ENCODE peak calls at places on chromosomes 11 and 22, in seven cellular contexts. One of them, this sample, is unnamed.

GRCh38 chr11:48074425-48075181 is 94.2 kb downstream of the PTPRJ start:
- DNase-seq in T-helper 1 cell: no peak
- DNase-seq in HTR-8/SVneo: no peak
- DNase-seq in left colon: no peak
- DNase-seq in H54: no peak
- DNase-seq in Right ventricle myocardium superior: no peak
- DNase-seq in activated CD4-positive, alpha-beta T cell treated with anti-CD3 and anti-CD28 coated beads, Interleukin-2, amount 10 ng/mL, durations not matched to agents 7 days and 5 days: no peak
- DNase-seq in this sample: no peak

GRCh38 chr11:6925636-6926207 is 504 bp upstream of the ZNF215 start:
- DNase-seq in HTR-8/SVneo: no peak
- DNase-seq in Right ventricle myocardium superior: no peak
- DNase-seq in H54: no peak
- DNase-seq in T-helper 1 cell: no peak
- DNase-seq in activated CD4-positive, alpha-beta T cell treated with anti-CD3 and anti-CD28 coated beads, Interleukin-2, amount 10 ng/mL, durations not matched to agents 7 days and 5 days: no peak
- DNase-seq in left colon: no peak
- DNase-seq in this sample: no peak

GRCh38 chr11:63937713-63938480 is 905 bp upstream of the NAA40 start:
- DNase-seq in left colon: peak; percentile 46
- DNase-seq in activated CD4-positive, alpha-beta T cell treated with anti-CD3 and anti-CD28 coated beads, Interleukin-2, amount 10 ng/mL, durations not matched to agents 7 days and 5 days: no peak
- DNase-seq in HTR-8/SVneo: peak; percentile 45
- DNase-seq in Right ventricle myocardium superior: no peak
- DNase-seq in T-helper 1 cell: no peak
- DNase-seq in H54: peak; percentile 51
- DNase-seq in this sample: no peak

GRCh38 chr11:73221996-73222395 is 3.9 kb downstream of the P2RY2 start:
- DNase-seq in T-helper 1 cell: no peak
- DNase-seq in Right ventricle myocardium superior: no peak
- DNase-seq in H54: no peak
- DNase-seq in activated CD4-positive, alpha-beta T cell treated with anti-CD3 and anti-CD28 coated beads, Interleukin-2, amount 10 ng/mL, durations not matched to agents 7 days and 5 days: no peak
- DNase-seq in HTR-8/SVneo: no peak
- DNase-seq in left colon: no peak
- DNase-seq in this sample: no peak

GRCh38 chr11:69934861-69935494 is 115.8 kb upstream of the FGF3 start:
- DNase-seq in Right ventricle myocardium superior: peak; percentile 23
- DNase-seq in T-helper 1 cell: no peak
- DNase-seq in HTR-8/SVneo: no peak
- DNase-seq in activated CD4-positive, alpha-beta T cell treated with anti-CD3 and anti-CD28 coated beads, Interleukin-2, amount 10 ng/mL, durations not matched to agents 7 days and 5 days: no peak
- DNase-seq in left colon: peak; percentile 14
- DNase-seq in H54: peak; percentile 51
- DNase-seq in this sample: peak; percentile 51

GRCh38 chr11:114319716-114320328 is 23.6 kb downstream of the NNMT start:
- DNase-seq in H54: no peak
- DNase-seq in Right ventricle myocardium superior: no peak
- DNase-seq in left colon: no peak
- DNase-seq in activated CD4-positive, alpha-beta T cell treated with anti-CD3 and anti-CD28 coated beads, Interleukin-2, amount 10 ng/mL, durations not matched to agents 7 days and 5 days: no peak
- DNase-seq in T-helper 1 cell: no peak
- DNase-seq in HTR-8/SVneo: no peak
- DNase-seq in this sample: no peak

GRCh38 chr22:44729391-44730012 is 22.9 kb upstream of the ARHGAP8 start:
- DNase-seq in T-helper 1 cell: no peak
- DNase-seq in HTR-8/SVneo: no peak
- DNase-seq in Right ventricle myocardium superior: peak; percentile 77
- DNase-seq in activated CD4-positive, alpha-beta T cell treated with anti-CD3 and anti-CD28 coated beads, Interleukin-2, amount 10 ng/mL, durations not matched to agents 7 days and 5 days: no peak
- DNase-seq in left colon: no peak
- DNase-seq in H54: no peak
- DNase-seq in this sample: peak; percentile 75

GRCh38 chr22:41775338-41775737 is 25.1 kb upstream of the CCDC134 start:
- DNase-seq in left colon: no peak
- DNase-seq in activated CD4-positive, alpha-beta T cell treated with anti-CD3 and anti-CD28 coated beads, Interleukin-2, amount 10 ng/mL, durations not matched to agents 7 days and 5 days: no peak
- DNase-seq in H54: no peak
- DNase-seq in Right ventricle myocardium superior: no peak
- DNase-seq in HTR-8/SVneo: no peak
- DNase-seq in T-helper 1 cell: no peak
- DNase-seq in this sample: no peak

GRCh38 chr11:9169595-9170295 is 78.3 kb upstream of the SCUBE2 start:
- DNase-seq in left colon: no peak
- DNase-seq in T-helper 1 cell: no peak
- DNase-seq in H54: no peak
- DNase-seq in activated CD4-positive, alpha-beta T cell treated with anti-CD3 and anti-CD28 coated beads, Interleukin-2, amount 10 ng/mL, durations not matched to agents 7 days and 5 days: no peak
- DNase-seq in HTR-8/SVneo: no peak
- DNase-seq in Right ventricle myocardium superior: no peak
- DNase-seq in this sample: no peak

GRCh38 chr11:121844016-121844415 is 272.0 kb downstream of the BLID start:
- DNase-seq in H54: no peak
- DNase-seq in activated CD4-positive, alpha-beta T cell treated with anti-CD3 and anti-CD28 coated beads, Interleukin-2, amount 10 ng/mL, durations not matched to agents 7 days and 5 days: no peak
- DNase-seq in Right ventricle myocardium superior: no peak
- DNase-seq in HTR-8/SVneo: no peak
- DNase-seq in left colon: no peak
- DNase-seq in T-helper 1 cell: no peak
- DNase-seq in this sample: no peak

GRCh38 chr22:43628253-43628649 is 183.9 kb downstream of the EFCAB6 start:
- DNase-seq in Right ventricle myocardium superior: no peak
- DNase-seq in T-helper 1 cell: no peak
- DNase-seq in left colon: no peak
- DNase-seq in activated CD4-positive, alpha-beta T cell treated with anti-CD3 and anti-CD28 coated beads, Interleukin-2, amount 10 ng/mL, durations not matched to agents 7 days and 5 days: no peak
- DNase-seq in H54: no peak
- DNase-seq in HTR-8/SVneo: no peak
- DNase-seq in this sample: no peak

GRCh38 chr11:4890279-4890678 is 8.6 kb downstream of the OR51T1 start:
- DNase-seq in H54: no peak
- DNase-seq in T-helper 1 cell: no peak
- DNase-seq in Right ventricle myocardium superior: no peak
- DNase-seq in HTR-8/SVneo: no peak
- DNase-seq in activated CD4-positive, alpha-beta T cell treated with anti-CD3 and anti-CD28 coated beads, Interleukin-2, amount 10 ng/mL, durations not matched to agents 7 days and 5 days: no peak
- DNase-seq in left colon: no peak
- DNase-seq in this sample: no peak

GRCh38 chr11:129960216-129961214 is 42.1 kb downstream of the PRDM10 start:
- DNase-seq in activated CD4-positive, alpha-beta T cell treated with anti-CD3 and anti-CD28 coated beads, Interleukin-2, amount 10 ng/mL, durations not matched to agents 7 days and 5 days: no peak
- DNase-seq in left colon: no peak
- DNase-seq in Right ventricle myocardium superior: no peak
- DNase-seq in HTR-8/SVneo: peak; percentile 34
- DNase-seq in H54: peak; percentile 30
- DNase-seq in T-helper 1 cell: no peak
- DNase-seq in this sample: no peak

GRCh38 chr11:115590254-115590653 is 86.0 kb upstream of the CADM1 start:
- DNase-seq in HTR-8/SVneo: no peak
- DNase-seq in activated CD4-positive, alpha-beta T cell treated with anti-CD3 and anti-CD28 coated beads, Interleukin-2, amount 10 ng/mL, durations not matched to agents 7 days and 5 days: no peak
- DNase-seq in left colon: no peak
- DNase-seq in Right ventricle myocardium superior: no peak
- DNase-seq in H54: no peak
- DNase-seq in T-helper 1 cell: no peak
- DNase-seq in this sample: no peak

GRCh38 chr11:111301004-111301839 is 2.9 kb downstream of the POU2AF3 start:
- DNase-seq in Right ventricle myocardium superior: no peak
- DNase-seq in activated CD4-positive, alpha-beta T cell treated with anti-CD3 and anti-CD28 coated beads, Interleukin-2, amount 10 ng/mL, durations not matched to agents 7 days and 5 days: no peak
- DNase-seq in left colon: no peak
- DNase-seq in H54: no peak
- DNase-seq in T-helper 1 cell: no peak
- DNase-seq in HTR-8/SVneo: no peak
- DNase-seq in this sample: no peak

GRCh38 chr11:128734439-128735224 is 40.8 kb downstream of the FLI1 start:
- DNase-seq in T-helper 1 cell: no peak
- DNase-seq in Right ventricle myocardium superior: peak; percentile 71
- DNase-seq in H54: no peak
- DNase-seq in left colon: peak; percentile 61
- DNase-seq in activated CD4-positive, alpha-beta T cell treated with anti-CD3 and anti-CD28 coated beads, Interleukin-2, amount 10 ng/mL, durations not matched to agents 7 days and 5 days: peak; percentile 36
- DNase-seq in HTR-8/SVneo: no peak
- DNase-seq in this sample: no peak

GRCh38 chr11:71369411-71369810 is 78.8 kb downstream of the DHCR7 start:
- DNase-seq in activated CD4-positive, alpha-beta T cell treated with anti-CD3 and anti-CD28 coated beads, Interleukin-2, amount 10 ng/mL, durations not matched to agents 7 days and 5 days: no peak
- DNase-seq in Right ventricle myocardium superior: no peak
- DNase-seq in T-helper 1 cell: no peak
- DNase-seq in HTR-8/SVneo: no peak
- DNase-seq in H54: no peak
- DNase-seq in left colon: no peak
- DNase-seq in this sample: no peak

GRCh38 chr11:31141804-31142203 is 227.7 kb downstream of the DCDC1 start:
- DNase-seq in left colon: no peak
- DNase-seq in HTR-8/SVneo: no peak
- DNase-seq in activated CD4-positive, alpha-beta T cell treated with anti-CD3 and anti-CD28 coated beads, Interleukin-2, amount 10 ng/mL, durations not matched to agents 7 days and 5 days: no peak
- DNase-seq in T-helper 1 cell: no peak
- DNase-seq in Right ventricle myocardium superior: no peak
- DNase-seq in H54: no peak
- DNase-seq in this sample: no peak

GRCh38 chr11:117107701-117108590 is 9.7 kb upstream of the SIK3 start:
- DNase-seq in activated CD4-positive, alpha-beta T cell treated with anti-CD3 and anti-CD28 coated beads, Interleukin-2, amount 10 ng/mL, durations not matched to agents 7 days and 5 days: no peak
- DNase-seq in left colon: no peak
- DNase-seq in T-helper 1 cell: no peak
- DNase-seq in H54: no peak
- DNase-seq in HTR-8/SVneo: no peak
- DNase-seq in Right ventricle myocardium superior: no peak
- DNase-seq in this sample: no peak

GRCh38 chr11:44780940-44781631 is 54.3 kb downstream of the TSPAN18 start:
- DNase-seq in activated CD4-positive, alpha-beta T cell treated with anti-CD3 and anti-CD28 coated beads, Interleukin-2, amount 10 ng/mL, durations not matched to agents 7 days and 5 days: no peak
- DNase-seq in HTR-8/SVneo: no peak
- DNase-seq in H54: no peak
- DNase-seq in Right ventricle myocardium superior: peak; percentile 76
- DNase-seq in T-helper 1 cell: no peak
- DNase-seq in left colon: no peak
- DNase-seq in this sample: no peak

GRCh38 chr22:20106849-20107237 is 9.1 kb upstream of the RANBP1 start:
- DNase-seq in HTR-8/SVneo: no peak
- DNase-seq in activated CD4-positive, alpha-beta T cell treated with anti-CD3 and anti-CD28 coated beads, Interleukin-2, amount 10 ng/mL, durations not matched to agents 7 days and 5 days: no peak
- DNase-seq in Right ventricle myocardium superior: no peak
- DNase-seq in left colon: no peak
- DNase-seq in H54: no peak
- DNase-seq in T-helper 1 cell: no peak
- DNase-seq in this sample: no peak

GRCh38 chr11:65854871-65855837 is 2.8 kb downstream of the CFL1 start:
- DNase-seq in H54: no peak
- DNase-seq in Right ventricle myocardium superior: no peak
- DNase-seq in HTR-8/SVneo: no peak
- DNase-seq in activated CD4-positive, alpha-beta T cell treated with anti-CD3 and anti-CD28 coated beads, Interleukin-2, amount 10 ng/mL, durations not matched to agents 7 days and 5 days: no peak
- DNase-seq in T-helper 1 cell: no peak
- DNase-seq in left colon: peak; percentile 33
- DNase-seq in this sample: no peak

GRCh38 chr22:19450363-19451175 is 3.1 kb upstream of the C22orf39 start:
- DNase-seq in T-helper 1 cell: no peak
- DNase-seq in activated CD4-positive, alpha-beta T cell treated with anti-CD3 and anti-CD28 coated beads, Interleukin-2, amount 10 ng/mL, durations not matched to agents 7 days and 5 days: no peak
- DNase-seq in H54: no peak
- DNase-seq in Right ventricle myocardium superior: no peak
- DNase-seq in left colon: no peak
- DNase-seq in HTR-8/SVneo: no peak
- DNase-seq in this sample: peak; percentile 37

GRCh38 chr22:39349506-39349966 is 255 bp upstream of the SYNGR1 start:
- DNase-seq in HTR-8/SVneo: peak; percentile 62
- DNase-seq in H54: no peak
- DNase-seq in T-helper 1 cell: no peak
- DNase-seq in activated CD4-positive, alpha-beta T cell treated with anti-CD3 and anti-CD28 coated beads, Interleukin-2, amount 10 ng/mL, durations not matched to agents 7 days and 5 days: no peak
- DNase-seq in left colon: no peak
- DNase-seq in Right ventricle myocardium superior: peak; percentile 62
- DNase-seq in this sample: no peak

GRCh38 chr11:110069158-110069737 is 23.9 kb upstream of the ZC3H12C start:
- DNase-seq in T-helper 1 cell: no peak
- DNase-seq in activated CD4-positive, alpha-beta T cell treated with anti-CD3 and anti-CD28 coated beads, Interleukin-2, amount 10 ng/mL, durations not matched to agents 7 days and 5 days: no peak
- DNase-seq in Right ventricle myocardium superior: peak; percentile 79
- DNase-seq in HTR-8/SVneo: peak; percentile 79
- DNase-seq in H54: peak; percentile 19
- DNase-seq in left colon: peak; percentile 60
- DNase-seq in this sample: no peak

GRCh38 chr22:47189056-47189916 is 426.8 kb downstream of the TBC1D22A start:
- DNase-seq in activated CD4-positive, alpha-beta T cell treated with anti-CD3 and anti-CD28 coated beads, Interleukin-2, amount 10 ng/mL, durations not matched to agents 7 days and 5 days: no peak
- DNase-seq in H54: no peak
- DNase-seq in T-helper 1 cell: no peak
- DNase-seq in Right ventricle myocardium superior: peak; percentile 32
- DNase-seq in left colon: no peak
- DNase-seq in HTR-8/SVneo: no peak
- DNase-seq in this sample: peak; percentile 45

GRCh38 chr11:72204865-72205264 is 11.7 kb upstream of the FOLR2 start:
- DNase-seq in T-helper 1 cell: no peak
- DNase-seq in Right ventricle myocardium superior: no peak
- DNase-seq in HTR-8/SVneo: no peak
- DNase-seq in left colon: no peak
- DNase-seq in H54: no peak
- DNase-seq in activated CD4-positive, alpha-beta T cell treated with anti-CD3 and anti-CD28 coated beads, Interleukin-2, amount 10 ng/mL, durations not matched to agents 7 days and 5 days: no peak
- DNase-seq in this sample: no peak

GRCh38 chr22:42270178-42270511 is 308 bp downstream of the TCF20 start:
- DNase-seq in H54: peak; percentile 27
- DNase-seq in Right ventricle myocardium superior: no peak
- DNase-seq in activated CD4-positive, alpha-beta T cell treated with anti-CD3 and anti-CD28 coated beads, Interleukin-2, amount 10 ng/mL, durations not matched to agents 7 days and 5 days: peak; percentile 32
- DNase-seq in HTR-8/SVneo: peak; percentile 32
- DNase-seq in T-helper 1 cell: peak; percentile 15
- DNase-seq in left colon: no peak
- DNase-seq in this sample: no peak

GRCh38 chr11:70897429-70897828 is 354.9 kb downstream of the SHANK2 start:
- DNase-seq in left colon: no peak
- DNase-seq in HTR-8/SVneo: no peak
- DNase-seq in H54: no peak
- DNase-seq in T-helper 1 cell: no peak
- DNase-seq in activated CD4-positive, alpha-beta T cell treated with anti-CD3 and anti-CD28 coated beads, Interleukin-2, amount 10 ng/mL, durations not matched to agents 7 days and 5 days: no peak
- DNase-seq in Right ventricle myocardium superior: no peak
- DNase-seq in this sample: no peak

GRCh38 chr11:79461144-79461543 is 20.3 kb upstream of the TENM4 start:
- DNase-seq in left colon: no peak
- DNase-seq in Right ventricle myocardium superior: no peak
- DNase-seq in T-helper 1 cell: no peak
- DNase-seq in H54: peak; percentile 25
- DNase-seq in activated CD4-positive, alpha-beta T cell treated with anti-CD3 and anti-CD28 coated beads, Interleukin-2, amount 10 ng/mL, durations not matched to agents 7 days and 5 days: no peak
- DNase-seq in HTR-8/SVneo: no peak
- DNase-seq in this sample: no peak

GRCh38 chr11:47592970-47593369 is 1.2 kb downstream of the C1QTNF4 start:
- DNase-seq in HTR-8/SVneo: no peak
- DNase-seq in left colon: no peak
- DNase-seq in H54: no peak
- DNase-seq in T-helper 1 cell: no peak
- DNase-seq in activated CD4-positive, alpha-beta T cell treated with anti-CD3 and anti-CD28 coated beads, Interleukin-2, amount 10 ng/mL, durations not matched to agents 7 days and 5 days: no peak
- DNase-seq in Right ventricle myocardium superior: no peak
- DNase-seq in this sample: no peak

GRCh38 chr22:20412474-20413216 is 18.7 kb downstream of the ZNF74 start:
- DNase-seq in HTR-8/SVneo: no peak
- DNase-seq in left colon: no peak
- DNase-seq in Right ventricle myocardium superior: no peak
- DNase-seq in H54: no peak
- DNase-seq in T-helper 1 cell: no peak
- DNase-seq in activated CD4-positive, alpha-beta T cell treated with anti-CD3 and anti-CD28 coated beads, Interleukin-2, amount 10 ng/mL, durations not matched to agents 7 days and 5 days: no peak
- DNase-seq in this sample: no peak

GRCh38 chr11:87324817-87325489 is 287.2 kb downstream of the TMEM135 start:
- DNase-seq in HTR-8/SVneo: no peak
- DNase-seq in H54: no peak
- DNase-seq in T-helper 1 cell: no peak
- DNase-seq in Right ventricle myocardium superior: no peak
- DNase-seq in activated CD4-positive, alpha-beta T cell treated with anti-CD3 and anti-CD28 coated beads, Interleukin-2, amount 10 ng/mL, durations not matched to agents 7 days and 5 days: no peak
- DNase-seq in left colon: no peak
- DNase-seq in this sample: no peak